ENCODE peak calls at places on chromosomes 11 and 22, in five cellular contexts. One of them, this sample, is unnamed.

GRCh38 chr11:17595526-17596309 is 48.7 kb downstream of the OTOG start:
- DNase-seq in HCT116: no peak
- DNase-seq in body of pancreas: no peak
- DNase-seq in pancreas: no peak
- DNase-seq in lower leg skin: no peak
- DNase-seq in this sample: no peak

GRCh38 chr11:72229925-72230763 is 5.6 kb downstream of the INPPL1 start:
- DNase-seq in HCT116: no peak
- DNase-seq in body of pancreas: no peak
- DNase-seq in pancreas: no peak
- DNase-seq in lower leg skin: no peak
- DNase-seq in this sample: no peak

GRCh38 chr22:26743149-26743548 is 85.8 kb downstream of the MIAT start:
- DNase-seq in HCT116: no peak
- DNase-seq in body of pancreas: no peak
- DNase-seq in pancreas: no peak
- DNase-seq in lower leg skin: no peak
- DNase-seq in this sample: no peak

GRCh38 chr11:113201055-113201818 is 113.1 kb upstream of the TTC12 start:
- DNase-seq in HCT116: no peak
- DNase-seq in body of pancreas: no peak
- DNase-seq in pancreas: no peak
- DNase-seq in lower leg skin: no peak
- DNase-seq in this sample: no peak

GRCh38 chr22:38570841-38571364 is 920 bp upstream of the DMC1 start:
- DNase-seq in HCT116: peak; percentile 7
- DNase-seq in body of pancreas: peak; percentile 15
- DNase-seq in pancreas: peak; percentile 62
- DNase-seq in lower leg skin: peak; percentile 16
- DNase-seq in this sample: peak; percentile 36

GRCh38 chr11:9972917-9973504 is 309.1 kb downstream of the SWAP70 start:
- DNase-seq in HCT116: peak; percentile 16
- DNase-seq in body of pancreas: peak; percentile 22
- DNase-seq in pancreas: no peak
- DNase-seq in lower leg skin: no peak
- DNase-seq in this sample: peak; percentile 8

GRCh38 chr11:41522391-41522790 is 62.9 kb upstream of the LRRC4C start:
- DNase-seq in HCT116: no peak
- DNase-seq in body of pancreas: no peak
- DNase-seq in pancreas: no peak
- DNase-seq in lower leg skin: no peak
- DNase-seq in this sample: no peak

GRCh38 chr11:124612567-124613245 is 1.5 kb downstream of the PANX3 start:
- DNase-seq in HCT116: no peak
- DNase-seq in body of pancreas: no peak
- DNase-seq in pancreas: no peak
- DNase-seq in lower leg skin: no peak
- DNase-seq in this sample: no peak

GRCh38 chr11:76621466-76621865 is 49.1 kb downstream of the LRRC32 start:
- DNase-seq in HCT116: no peak
- DNase-seq in body of pancreas: no peak
- DNase-seq in pancreas: no peak
- DNase-seq in lower leg skin: no peak
- DNase-seq in this sample: no peak

GRCh38 chr11:7874061-7874460 is 57.0 kb downstream of the OR10A6 start:
- DNase-seq in HCT116: no peak
- DNase-seq in body of pancreas: no peak
- DNase-seq in pancreas: no peak
- DNase-seq in lower leg skin: no peak
- DNase-seq in this sample: no peak

GRCh38 chr11:119903389-119903788 is 174.4 kb upstream of the NECTIN1 start:
- DNase-seq in HCT116: no peak
- DNase-seq in body of pancreas: no peak
- DNase-seq in pancreas: no peak
- DNase-seq in lower leg skin: no peak
- DNase-seq in this sample: no peak

GRCh38 chr11:28836285-28837081 is 728.3 kb downstream of the METTL15 start:
- DNase-seq in HCT116: no peak
- DNase-seq in body of pancreas: no peak
- DNase-seq in pancreas: no peak
- DNase-seq in lower leg skin: no peak
- DNase-seq in this sample: peak; percentile 90

GRCh38 chr11:58770627-58771457 is 39.1 kb upstream of the GLYAT start:
- DNase-seq in HCT116: peak; percentile 67
- DNase-seq in body of pancreas: no peak
- DNase-seq in pancreas: no peak
- DNase-seq in lower leg skin: peak; percentile 33
- DNase-seq in this sample: peak; percentile 63

GRCh38 chr11:118914178-118914918 is 11.4 kb downstream of the BCL9L start:
- DNase-seq in HCT116: no peak
- DNase-seq in body of pancreas: peak; percentile 65
- DNase-seq in pancreas: peak; percentile 80
- DNase-seq in lower leg skin: no peak
- DNase-seq in this sample: no peak

GRCh38 chr11:122788781-122789535 is 49.3 kb upstream of the CRTAM start:
- DNase-seq in HCT116: no peak
- DNase-seq in body of pancreas: no peak
- DNase-seq in pancreas: no peak
- DNase-seq in lower leg skin: no peak
- DNase-seq in this sample: no peak

GRCh38 chr11:125967515-125967914 is 21.7 kb downstream of the VSIG10L2 start:
- DNase-seq in HCT116: no peak
- DNase-seq in body of pancreas: no peak
- DNase-seq in pancreas: no peak
- DNase-seq in lower leg skin: no peak
- DNase-seq in this sample: no peak

GRCh38 chr11:6745465-6746015 is 26.2 kb downstream of the OR2AG2 start:
- DNase-seq in HCT116: no peak
- DNase-seq in body of pancreas: no peak
- DNase-seq in pancreas: no peak
- DNase-seq in lower leg skin: no peak
- DNase-seq in this sample: no peak
- H3K4me3 ChIP-seq in HCT116: no peak overlapping the region
- H3K4me3 ChIP-seq in body of pancreas: no peak overlapping the region
- H3K4me3 ChIP-seq in pancreas: no peak overlapping the region
- H3K4me3 ChIP-seq in lower leg skin: no peak overlapping the region
- H3K4me3 ChIP-seq in this sample: no peak overlapping the region

DNA sequence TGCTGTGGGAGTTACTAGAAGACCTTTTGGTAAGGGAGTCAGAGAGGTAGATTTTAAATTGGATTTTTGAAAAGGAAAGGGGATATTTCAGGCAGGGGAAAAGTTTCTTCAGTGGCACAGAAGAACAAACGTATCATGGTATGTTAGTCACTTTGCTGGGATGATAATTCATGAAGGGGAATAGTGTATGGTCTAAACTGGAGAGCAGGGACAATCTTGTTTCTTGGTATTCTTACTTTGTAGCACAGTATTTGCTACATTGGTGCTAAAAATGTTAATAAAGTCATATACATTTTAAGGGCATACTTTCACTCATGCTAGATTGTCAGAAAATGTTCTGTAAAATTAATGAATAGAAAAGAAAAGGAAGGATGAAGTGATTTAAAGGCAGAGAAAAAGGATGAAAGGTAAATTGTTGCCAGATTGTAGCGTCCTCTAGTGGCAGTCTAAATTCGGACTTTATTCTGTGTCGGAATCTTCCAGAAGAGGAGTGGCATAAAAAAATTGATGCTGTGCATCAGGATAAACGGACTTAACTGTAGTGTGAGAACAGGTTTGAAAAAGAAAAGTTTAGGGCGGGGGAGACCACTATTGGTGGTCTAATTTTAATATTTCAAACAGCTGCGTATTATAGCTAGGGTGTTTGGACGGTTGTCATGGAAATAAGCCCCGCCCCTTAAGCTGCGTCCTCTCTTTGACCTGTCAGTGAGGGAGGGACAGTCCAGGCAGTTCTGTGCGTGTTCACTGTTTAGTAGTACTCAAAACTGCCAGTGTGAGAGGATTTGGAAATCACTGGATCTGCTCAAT is at the start of gene BCO2:
- DNase-seq in HCT116: peak; percentile 52
- DNase-seq in body of pancreas: peak; percentile 82
- DNase-seq in pancreas: peak; percentile 68
- DNase-seq in lower leg skin: peak; percentile 74
- DNase-seq in this sample: peak; percentile 55
- H3K4me3 ChIP-seq in HCT116: peak within 1 kb of the TSS; percentile 49
- H3K4me3 ChIP-seq in body of pancreas: no peak within 1 kb of the TSS
- H3K4me3 ChIP-seq in pancreas: no peak within 1 kb of the TSS
- H3K4me3 ChIP-seq in lower leg skin: no peak within 1 kb of the TSS
- H3K4me3 ChIP-seq in this sample: peak within 1 kb of the TSS; percentile 17

GRCh38 chr11:133913761-133914160 is 43.0 kb downstream of the IGSF9B start:
- DNase-seq in HCT116: no peak
- DNase-seq in body of pancreas: no peak
- DNase-seq in pancreas: no peak
- DNase-seq in lower leg skin: no peak
- DNase-seq in this sample: no peak
- H3K4me3 ChIP-seq in HCT116: no peak overlapping the region
- H3K4me3 ChIP-seq in body of pancreas: no peak overlapping the region
- H3K4me3 ChIP-seq in pancreas: no peak overlapping the region
- H3K4me3 ChIP-seq in lower leg skin: no peak overlapping the region
- H3K4me3 ChIP-seq in this sample: no peak overlapping the region

GRCh38 chr22:42343136-42343484 is 72.7 kb upstream of the TCF20 start:
- DNase-seq in HCT116: no peak
- DNase-seq in body of pancreas: peak; percentile 30
- DNase-seq in pancreas: no peak
- DNase-seq in lower leg skin: no peak
- DNase-seq in this sample: peak; percentile 26

GRCh38 chr22:42342426-42343135 is 72.1 kb upstream of the TCF20 start:
- DNase-seq in HCT116: no peak
- DNase-seq in body of pancreas: no peak
- DNase-seq in pancreas: no peak
- DNase-seq in lower leg skin: no peak
- DNase-seq in this sample: no peak

GRCh38 chr22:42341779-42342178 is 71.3 kb upstream of the TCF20 start:
- DNase-seq in HCT116: no peak
- DNase-seq in body of pancreas: no peak
- DNase-seq in pancreas: no peak
- DNase-seq in lower leg skin: no peak
- DNase-seq in this sample: no peak

GRCh38 chr22:42344391-42344861 is 74.0 kb upstream of the TCF20 start:
- DNase-seq in HCT116: no peak
- DNase-seq in body of pancreas: no peak
- DNase-seq in pancreas: no peak
- DNase-seq in lower leg skin: no peak
- DNase-seq in this sample: peak; percentile 95

GRCh38 chr22:42343551-42344081 is 73.2 kb upstream of the TCF20 start:
- DNase-seq in HCT116: no peak
- DNase-seq in body of pancreas: no peak
- DNase-seq in pancreas: no peak
- DNase-seq in lower leg skin: no peak
- DNase-seq in this sample: peak; percentile 47
- H3K4me3 ChIP-seq in HCT116: no peak overlapping the region
- H3K4me3 ChIP-seq in body of pancreas: no peak overlapping the region
- H3K4me3 ChIP-seq in pancreas: no peak overlapping the region
- H3K4me3 ChIP-seq in lower leg skin: no peak overlapping the region
- H3K4me3 ChIP-seq in this sample: no peak overlapping the region

This sample was measured in MG63.